ENCODE peak calls at places on chromosomes 12 and 14, in ten cellular contexts. J is M059J; E is skeletal muscle cell; C is EH; I is activated CD8-positive, alpha-beta memory T cell treated with anti-CD3 and anti-CD28 coated beads, Interleukin-2, amount 50 U/mL, for 4 hours; P is naive thymus-derived CD4-positive, alpha-beta T cell; F is hepatocyte; Q is pulmonary artery endothelial cell; D is KBM-7; W is choroid plexus epithelial cell. B is an unnamed sample.

GRCh38 chr14:80664576-80664975 is 277.0 kb downstream of the CEP128 start:
- DNase-seq in F (peak), E (no peak), I (no peak), W (peak), P (no peak), J (peak), D (no peak), Q (no peak), C (peak), B (no peak)

GRCh38 chr12:119704065-119704747 is 36.3 kb downstream of the PRKAB1 start:
- DNase-seq in J (peak), Q (no peak), P (no peak), W (no peak), D (no peak), F (no peak), E (peak), C (peak), I (no peak), B (no peak)

GRCh38 chr12:119180380-119181040 is 1.8 kb downstream of the HSPB8 start:
- DNase-seq in J (peak), I (no peak), Q (no peak), W (peak), P (no peak), D (no peak), C (peak), E (no peak), F (peak), B (no peak)

GRCh38 chr12:91361864-91362263 is 179.2 kb upstream of the DCN start:
- DNase-seq in J (peak), E (no peak), Q (no peak), C (peak), D (peak), I (no peak), F (peak), P (peak), W (peak), B (no peak)

GRCh38 chr12:88946377-88946997 is 366.2 kb upstream of the KITLG start:
- DNase-seq in D (peak), E (peak), F (no peak), W (peak), J (peak), Q (peak), P (no peak), C (peak), I (no peak), B (no peak)

GRCh38 chr14:32508281-32508680 is 179.2 kb downstream of the AKAP6 start:
- DNase-seq in D (no peak), C (peak), W (peak), F (no peak), I (no peak), Q (no peak), E (no peak), J (no peak), P (no peak), B (no peak)

GRCh38 chr14:21680072-21680471 is 6.5 kb upstream of the OR4E1 start:
- DNase-seq in D (no peak), P (no peak), W (peak), J (no peak), F (no peak), C (peak), Q (no peak), E (no peak), I (no peak), B (no peak)

GRCh38 chr12:98638009-98638408 is 6.6 kb downstream of the IKBIP start:
- DNase-seq in W (no peak), E (no peak), D (no peak), C (no peak), P (no peak), J (no peak), F (no peak), I (no peak), Q (no peak), B (no peak)

GRCh38 chr14:68792830-68793733 is at the start of gene ZFP36L1:
- DNase-seq in Q (peak), I (peak), F (peak), E (peak), C (peak), P (peak), W (peak), D (peak), J (peak), B (peak)

GRCh38 chr12:103626498-103626897 is 39.4 kb downstream of the STAB2 start:
- DNase-seq in D (no peak), F (peak), P (no peak), W (no peak), Q (no peak), I (no peak), C (no peak), J (peak), E (peak), B (no peak)

GRCh38 chr12:26150737-26151450 is 26.1 kb upstream of the BHLHE41 start:
- DNase-seq in J (peak), E (peak), W (peak), C (peak), Q (no peak), P (no peak), F (no peak), D (no peak), I (no peak), B (no peak)

GRCh38 chr12:23221066-23221465 is 596.1 kb downstream of the ETNK1 start:
- DNase-seq in Q (no peak), W (peak), I (no peak), D (no peak), J (no peak), P (no peak), E (no peak), F (no peak), C (no peak), B (no peak)

B was measured in activated effector memory CD4-positive, alpha-beta T cell treated with anti-CD3 and anti-CD28 coated beads, Interleukin-2, amount 50 U/mL, for 16 hours.